ENCODE peak calls at places on chromosomes 5 and 9, in four cellular contexts. D is NCI-H1105; O is head of caudate nucleus; U is stimulated activated CD4-positive, alpha-beta T cell treated with anti-CD3 and anti-CD28 coated beads, Interleukin-2, amount 100 ng/mL, for 48 hours. P is an unnamed sample.
A peak's percentile ranks its signal among the peaks of the same experiment; 100 is the strongest.

GRCh38 chr9:136087741-136088480 is 7.2 kb downstream of the NACC2 start:
- DNase-seq in D (no peak), O (no peak), U (no peak), P (no peak)

GRCh38 chr9:69456201-69456600 is 131.2 kb downstream of the ENTREP1 start:
- DNase-seq in D (no peak), O (no peak), U (no peak), P (no peak)

GRCh38 chr5:113336975-113337374 is 97.8 kb downstream of the TSSK1B start:
- DNase-seq in D (no peak), O (no peak), U (no peak), P (peak; percentile 56)

GRCh38 chr5:73994963-73995362 is 369.0 kb downstream of the ARHGEF28 start:
- DNase-seq in D (no peak), O (no peak), U (no peak), P (no peak)

GRCh38 chr5:88405783-88406182 is 137.1 kb upstream of the TMEM161B start:
- DNase-seq in D (no peak), O (no peak), U (no peak), P (no peak)

GRCh38 chr9:84945878-84946538 is 276.5 kb downstream of the NTRK2 start:
- DNase-seq in D (no peak), O (no peak), U (no peak), P (no peak)

GRCh38 chr5:94544784-94545318 is 73.6 kb downstream of the KIAA0825 start:
- DNase-seq in D (no peak), O (no peak), U (no peak), P (no peak)

GRCh38 chr9:38008168-38009034 is 60.6 kb downstream of the SHB start:
- DNase-seq in D (no peak), O (no peak), U (peak; percentile 60), P (peak; percentile 38)

GRCh38 chr5:115932991-115933390 is 29.3 kb upstream of the LVRN start:
- DNase-seq in D (no peak), O (no peak), U (no peak), P (no peak)

GRCh38 chr5:118552731-118553360 is 435.5 kb downstream of the DTWD2 start:
- DNase-seq in D (no peak), O (no peak), U (no peak), P (no peak)

GRCh38 chr5:139577689-139578347 is 16.7 kb downstream of the UBE2D2 start:
- DNase-seq in D (no peak), O (no peak), U (no peak), P (no peak)

GRCh38 chr5:179322071-179323025 is 22.9 kb downstream of the ADAMTS2 start:
- DNase-seq in D (no peak), O (no peak), U (no peak), P (no peak)

GRCh38 chr5:58156977-58157701 is 302.7 kb downstream of the PLK2 start:
- DNase-seq in D (peak; percentile 17), O (peak; percentile 5), U (no peak), P (no peak)

P was measured in amniotic stem cell.